ENCODE peak calls at places on chromosomes 2 and 18, in five cellular contexts. One of them, this sample, is unnamed.

GRCh38 chr2:49002750-49003149 is 151.6 kb downstream of the FSHR start:
- DNase-seq in H9: no peak
- DNase-seq in neuronal stem cell: no peak
- DNase-seq in IMR-90: peak
- DNase-seq in H1: no peak
- DNase-seq in this sample: peak

GRCh38 chr18:48581941-48582340 is 43.1 kb downstream of the CTIF start:
- DNase-seq in H1: no peak
- DNase-seq in neuronal stem cell: no peak
- DNase-seq in H9: no peak
- DNase-seq in IMR-90: no peak
- DNase-seq in this sample: no peak

GRCh38 chr2:20611077-20611843 is 39.6 kb downstream of the HS1BP3 start:
- DNase-seq in IMR-90: peak
- DNase-seq in H9: no peak
- DNase-seq in H1: no peak
- DNase-seq in neuronal stem cell: no peak
- DNase-seq in this sample: peak

GRCh38 chr2:46695283-46695682 is 215.9 kb downstream of the TMEM247 start:
- DNase-seq in IMR-90: no peak
- DNase-seq in H9: no peak
- DNase-seq in H1: no peak
- DNase-seq in neuronal stem cell: no peak
- DNase-seq in this sample: no peak

GRCh38 chr2:120955427-120955826 is 219.8 kb downstream of the GLI2 start:
- DNase-seq in H1: no peak
- DNase-seq in H9: no peak
- DNase-seq in IMR-90: peak
- DNase-seq in neuronal stem cell: no peak
- DNase-seq in this sample: no peak

GRCh38 chr2:222698276-222698675 is 26.8 kb downstream of the MOGAT1 start:
- DNase-seq in IMR-90: no peak
- DNase-seq in neuronal stem cell: no peak
- DNase-seq in H9: no peak
- DNase-seq in H1: no peak
- DNase-seq in this sample: no peak

GRCh38 chr2:107197601-107198000 is 311.6 kb upstream of the ST6GAL2 start:
- DNase-seq in IMR-90: no peak
- DNase-seq in neuronal stem cell: no peak
- DNase-seq in H9: no peak
- DNase-seq in H1: no peak
- DNase-seq in this sample: no peak

GRCh38 chr2:44479127-44479887 is 117.6 kb downstream of the CAMKMT start:
- DNase-seq in IMR-90: peak
- DNase-seq in H9: peak
- DNase-seq in neuronal stem cell: peak
- DNase-seq in H1: peak
- DNase-seq in this sample: peak

GRCh38 chr2:186687774-186688173 is 6.1 kb upstream of the FAM171B start:
- DNase-seq in neuronal stem cell: no peak
- DNase-seq in H9: no peak
- DNase-seq in H1: no peak
- DNase-seq in IMR-90: peak
- DNase-seq in this sample: peak

GRCh38 chr2:8539743-8540551 is 141.9 kb upstream of the ID2 start:
- DNase-seq in IMR-90: no peak
- DNase-seq in neuronal stem cell: no peak
- DNase-seq in H9: peak
- DNase-seq in H1: no peak
- DNase-seq in this sample: peak

GRCh38 chr2:233387225-233387624 is 32.9 kb downstream of the DGKD start:
- DNase-seq in neuronal stem cell: no peak
- DNase-seq in IMR-90: no peak
- DNase-seq in H1: no peak
- DNase-seq in H9: no peak
- DNase-seq in this sample: no peak

GRCh38 chr2:233385489-233386044 is 31.3 kb downstream of the DGKD start:
- DNase-seq in neuronal stem cell: no peak
- DNase-seq in H1: no peak
- DNase-seq in IMR-90: no peak
- DNase-seq in H9: no peak
- DNase-seq in this sample: peak

GRCh38 chr2:233386382-233387041 is 32.2 kb downstream of the DGKD start:
- DNase-seq in H1: no peak
- DNase-seq in neuronal stem cell: no peak
- DNase-seq in H9: no peak
- DNase-seq in IMR-90: peak
- DNase-seq in this sample: peak

GRCh38 chr2:233389601-233390125 is 35.4 kb downstream of the DGKD start:
- DNase-seq in neuronal stem cell: no peak
- DNase-seq in H9: no peak
- DNase-seq in IMR-90: no peak
- DNase-seq in H1: no peak
- DNase-seq in this sample: no peak

GRCh38 chr2:233387667-233388528 is 33.6 kb downstream of the DGKD start:
- DNase-seq in H9: no peak
- DNase-seq in IMR-90: peak
- DNase-seq in neuronal stem cell: no peak
- DNase-seq in H1: no peak
- DNase-seq in this sample: peak
- H3K4me2 ChIP-seq in H9: no peak
- H3K4me2 ChIP-seq in IMR-90: peak
- H3K4me2 ChIP-seq in neuronal stem cell: no peak
- H3K4me2 ChIP-seq in H1: no peak
- H3K4me2 ChIP-seq in this sample: no peak

GRCh38 chr2:15649556-15650255 is 58.0 kb downstream of the DDX1 start:
- DNase-seq in IMR-90: no peak
- DNase-seq in H9: no peak
- DNase-seq in neuronal stem cell: no peak
- DNase-seq in H1: no peak
- DNase-seq in this sample: no peak
- H3K14ac ChIP-seq in IMR-90: no peak
- H3K14ac ChIP-seq in H9: no peak
- H3K14ac ChIP-seq in neuronal stem cell: no peak
- H3K14ac ChIP-seq in H1: no peak
- H3K14ac ChIP-seq in this sample: no peak

GRCh38 chr2:11514904-11515303 is 18.9 kb upstream of the GREB1 start:
- DNase-seq in H1: no peak
- DNase-seq in H9: no peak
- DNase-seq in IMR-90: no peak
- DNase-seq in neuronal stem cell: no peak
- DNase-seq in this sample: no peak

GRCh38 chr2:11517906-11518305 is 15.9 kb upstream of the GREB1 start:
- DNase-seq in neuronal stem cell: no peak
- DNase-seq in H9: no peak
- DNase-seq in H1: no peak
- DNase-seq in IMR-90: no peak
- DNase-seq in this sample: no peak

GRCh38 chr2:11515441-11516071 is 18.3 kb upstream of the GREB1 start:
- DNase-seq in IMR-90: no peak
- DNase-seq in H1: no peak
- DNase-seq in H9: no peak
- DNase-seq in neuronal stem cell: no peak
- DNase-seq in this sample: no peak

GRCh38 chr2:11514081-11514730 is 19.6 kb upstream of the GREB1 start:
- DNase-seq in neuronal stem cell: no peak
- DNase-seq in IMR-90: no peak
- DNase-seq in H1: no peak
- DNase-seq in H9: no peak
- DNase-seq in this sample: no peak

GRCh38 chr2:11516984-11517648 is 16.7 kb upstream of the GREB1 start:
- DNase-seq in H1: no peak
- DNase-seq in IMR-90: no peak
- DNase-seq in H9: no peak
- DNase-seq in neuronal stem cell: no peak
- DNase-seq in this sample: no peak
- H3K4me2 ChIP-seq in H1: no peak
- H3K4me2 ChIP-seq in IMR-90: no peak
- H3K4me2 ChIP-seq in H9: no peak
- H3K4me2 ChIP-seq in neuronal stem cell: no peak
- H3K4me2 ChIP-seq in this sample: no peak

GRCh38 chr2:28268386-28268785 is 124.3 kb upstream of the FOSL2 start:
- DNase-seq in neuronal stem cell: no peak
- DNase-seq in H9: no peak
- DNase-seq in IMR-90: no peak
- DNase-seq in H1: no peak
- DNase-seq in this sample: peak
- H3K14ac ChIP-seq in neuronal stem cell: no peak
- H3K14ac ChIP-seq in H9: no peak
- H3K14ac ChIP-seq in IMR-90: peak
- H3K14ac ChIP-seq in H1: no peak
- H3K14ac ChIP-seq in this sample: no peak

DNA sequence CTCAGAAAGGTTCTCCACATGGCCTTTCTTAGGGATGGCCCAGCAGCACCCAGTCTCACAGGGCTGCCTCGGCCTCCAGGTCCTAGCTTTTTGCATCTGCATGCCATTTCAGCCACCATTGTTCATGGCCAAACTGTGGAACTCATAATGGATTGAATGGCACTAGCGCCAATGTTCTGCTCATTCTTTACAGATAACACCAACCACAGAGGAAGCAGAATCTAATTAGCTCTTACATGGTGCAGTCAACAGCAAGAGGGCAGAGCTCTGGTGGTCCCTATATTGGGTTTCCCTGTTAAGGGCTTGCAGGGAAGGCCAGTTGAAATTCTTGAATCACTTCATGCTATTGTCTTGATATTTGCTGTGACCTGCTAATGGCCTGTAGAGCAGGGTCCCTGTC is 45.6 kb downstream of the ARL4C start:
- DNase-seq in IMR-90: no peak
- DNase-seq in H1: no peak
- DNase-seq in neuronal stem cell: no peak
- DNase-seq in H9: no peak
- DNase-seq in this sample: no peak
- H3K4me2 ChIP-seq in IMR-90: peak
- H3K4me2 ChIP-seq in H1: no peak
- H3K4me2 ChIP-seq in neuronal stem cell: no peak
- H3K4me2 ChIP-seq in H9: no peak
- H3K4me2 ChIP-seq in this sample: no peak

DNA sequence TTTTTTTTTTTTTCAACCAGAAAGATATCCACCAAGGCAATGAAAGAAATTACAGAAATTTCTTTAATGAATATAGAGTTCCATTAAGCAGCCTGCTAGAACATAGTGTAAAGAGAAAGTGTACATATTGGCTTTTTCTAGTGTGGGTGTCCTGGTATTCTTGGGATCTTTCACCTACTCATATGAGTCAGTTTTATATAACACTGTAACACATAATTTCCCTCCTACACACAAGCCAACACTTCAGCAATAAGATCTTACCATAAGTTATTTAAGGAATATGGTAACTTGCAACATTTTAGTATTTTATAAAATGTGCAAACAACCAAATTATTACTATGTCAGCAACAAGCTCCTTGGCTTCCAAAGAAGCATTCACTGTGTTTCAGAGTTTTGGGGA is 59.9 kb downstream of the ZRANB3 start:
- DNase-seq in H9: no peak
- DNase-seq in H1: no peak
- DNase-seq in neuronal stem cell: no peak
- DNase-seq in IMR-90: no peak
- DNase-seq in this sample: no peak
- H3K14ac ChIP-seq in H9: no peak
- H3K14ac ChIP-seq in H1: no peak
- H3K14ac ChIP-seq in neuronal stem cell: no peak
- H3K14ac ChIP-seq in IMR-90: no peak
- H3K14ac ChIP-seq in this sample: no peak

DNA sequence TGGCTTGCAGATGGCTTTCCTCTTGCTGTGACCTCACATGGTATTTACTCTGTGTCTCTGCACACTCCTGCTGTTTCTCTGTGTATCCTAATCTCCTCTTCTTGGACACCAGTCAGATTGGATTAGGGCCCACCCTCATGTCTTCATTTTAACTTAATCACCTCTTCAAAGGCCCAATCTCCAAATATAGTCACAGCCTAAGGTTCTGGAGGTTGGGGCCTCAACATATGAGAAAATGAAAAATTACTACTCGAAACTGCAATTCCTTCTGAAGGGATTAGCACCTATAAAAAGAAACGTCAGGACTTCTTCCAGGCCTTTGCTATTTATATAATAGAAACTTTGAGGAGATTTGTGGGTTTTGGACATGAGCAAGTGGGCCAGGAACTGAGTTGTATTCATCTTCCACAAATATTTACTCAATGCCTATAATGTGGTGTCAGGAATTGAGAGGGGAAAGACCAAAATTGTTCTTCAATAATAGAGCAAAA is 269.9 kb upstream of the FN1 start:
- DNase-seq in H1: no peak
- DNase-seq in IMR-90: peak
- DNase-seq in neuronal stem cell: no peak
- DNase-seq in H9: no peak
- DNase-seq in this sample: no peak
- H3K4me2 ChIP-seq in H1: no peak
- H3K4me2 ChIP-seq in IMR-90: peak
- H3K4me2 ChIP-seq in neuronal stem cell: no peak
- H3K4me2 ChIP-seq in H9: no peak
- H3K4me2 ChIP-seq in this sample: no peak

DNA sequence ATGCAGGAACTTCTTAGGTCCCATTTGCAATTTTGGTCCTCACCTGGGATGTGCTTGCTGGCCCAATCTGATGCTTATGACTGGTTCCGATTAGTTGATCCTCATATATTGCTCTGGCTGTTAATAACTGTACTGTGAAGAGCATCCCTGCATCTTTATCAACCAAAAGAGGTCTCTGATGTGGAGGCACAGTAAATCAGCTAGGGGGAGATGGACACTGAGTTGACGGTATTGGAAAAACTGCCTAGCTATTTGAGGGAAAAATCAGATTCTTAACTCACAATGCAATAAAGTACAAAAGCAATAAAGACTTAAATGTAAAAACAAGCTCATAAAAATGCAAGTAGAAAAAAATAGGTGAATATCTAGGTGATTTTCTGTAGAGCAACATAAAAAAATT is 188.0 kb upstream of the TCF4 start:
- DNase-seq in H1: no peak
- DNase-seq in H9: no peak
- DNase-seq in neuronal stem cell: no peak
- DNase-seq in IMR-90: no peak
- DNase-seq in this sample: no peak
- H3K14ac ChIP-seq in H1: no peak
- H3K14ac ChIP-seq in H9: no peak
- H3K14ac ChIP-seq in neuronal stem cell: no peak
- H3K14ac ChIP-seq in IMR-90: no peak
- H3K14ac ChIP-seq in this sample: no peak

This sample was measured in mesenchymal stem cell.